ENCODE peak calls at places on chromosomes 11 and 22, in four cellular contexts. B, F, I and O are unnamed samples.

GRCh38 chr11:10379871-10380568 is 75.0 kb upstream of the AMPD3 start:
- DNase-seq in I (no peak), B (no peak), F (no peak), O (no peak)

GRCh38 chr11:84890706-84891105 is 736.4 kb downstream of the DLG2 start:
- DNase-seq in B (no peak), I (no peak), F (no peak), O (no peak)

GRCh38 chr11:15073361-15074205 is at the start of gene CALCB:
- DNase-seq in I (no peak), F (peak), B (no peak), O (peak)

GRCh38 chr11:27722117-27722844 is 22.0 kb upstream of the BDNF start:
- DNase-seq in F (peak), I (no peak), B (no peak), O (peak)

GRCh38 chr11:61954106-61955030 is 4.2 kb downstream of the BEST1 start:
- DNase-seq in F (no peak), I (no peak), B (peak), O (no peak)

GRCh38 chr11:68314203-68314885 is 2.0 kb downstream of the LRP5 start:
- DNase-seq in I (no peak), B (no peak), F (peak), O (no peak)

GRCh38 chr11:84524422-84525051 is 1102.6 kb downstream of the DLG2 start:
- DNase-seq in I (no peak), F (peak), B (no peak), O (no peak)

GRCh38 chr22:45769569-45770210 is 98.1 kb downstream of the ATXN10 start:
- DNase-seq in I (no peak), F (no peak), B (no peak), O (no peak)

GRCh38 chr22:44618400-44618799 is 83.6 kb upstream of the PRR5 start:
- DNase-seq in B (no peak), F (peak), I (no peak), O (no peak)

GRCh38 chr11:35711173-35711910 is 48.8 kb downstream of the TRIM44 start:
- DNase-seq in B (no peak), I (no peak), F (no peak), O (no peak)

GRCh38 chr11:71577469-71578004 is 5.1 kb downstream of the KRTAP5-11 start:
- DNase-seq in I (no peak), B (no peak), F (no peak), O (no peak)

GRCh38 chr22:36763576-36763975 is 12.3 kb downstream of the IFT27 start:
- DNase-seq in B (no peak), F (no peak), I (no peak), O (no peak)

GRCh38 chr11:65558002-65558784 is at the start of gene LTBP3:
- DNase-seq in I (no peak), F (peak), B (peak), O (peak)

GRCh38 chr11:57251037-57251436 is 14.0 kb upstream of the APLNR start:
- DNase-seq in F (no peak), I (no peak), B (no peak), O (no peak)

GRCh38 chr11:118834428-118835028 is 43.6 kb upstream of the DDX6 start:
- DNase-seq in F (no peak), B (no peak), I (no peak), O (no peak)

GRCh38 chr11:1346669-1347390 is 37.4 kb upstream of the TOLLIP start:
- DNase-seq in B (no peak), I (no peak), F (peak), O (no peak)

GRCh38 chr22:46528121-46528610 is 9.3 kb downstream of the CELSR1 start:
- DNase-seq in F (no peak), B (peak), I (no peak), O (no peak)

DNA sequence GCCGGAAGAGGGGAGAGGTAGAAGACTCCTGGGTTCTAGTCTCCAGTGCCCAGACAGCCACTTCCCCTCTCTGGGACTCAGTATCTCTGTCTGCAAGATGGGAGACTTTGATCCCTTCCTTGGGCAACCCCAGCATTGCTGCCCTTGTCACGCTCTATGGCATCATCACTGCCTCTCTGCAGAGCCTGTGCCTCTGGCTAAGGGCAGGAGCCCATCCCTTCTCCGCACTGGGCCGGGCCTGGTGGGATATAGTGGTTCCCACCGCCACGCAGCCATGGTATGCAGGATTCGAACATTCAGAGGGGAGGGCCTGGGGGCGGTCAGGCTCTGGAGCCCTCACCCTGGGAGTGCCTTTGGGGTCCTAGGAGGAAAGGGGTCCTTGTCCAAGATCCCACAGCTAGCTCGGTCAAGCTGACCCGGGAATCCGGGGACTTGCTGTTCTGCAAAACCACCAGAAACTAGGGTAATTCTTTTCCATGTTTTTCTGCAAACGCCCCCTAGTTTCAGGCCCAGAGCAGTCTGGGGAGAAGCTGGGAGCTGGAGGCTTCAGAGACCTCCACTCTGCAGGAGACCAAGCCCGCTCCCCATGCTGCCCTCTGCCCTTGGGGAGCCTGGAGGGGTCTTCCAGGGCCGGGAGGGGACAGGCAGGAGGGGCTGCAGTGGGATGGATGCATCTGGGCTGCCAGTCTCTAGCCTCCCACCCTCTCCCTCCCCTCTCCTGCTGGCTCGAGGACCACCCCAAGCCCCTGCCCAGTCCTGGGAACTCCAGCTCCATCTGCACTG is 24.4 kb upstream of the CBX7 start:
- DNase-seq in F (no peak), B (no peak), I (no peak), O (no peak)
- TF ChIP-seq CTCF in F (no peak), B (no peak), I (no peak), O (no peak)

GRCh38 chr11:130390071-130390758 is 38.2 kb downstream of the ADAMTS8 start:
- DNase-seq in F (no peak), B (peak), I (no peak), O (no peak)
- TF ChIP-seq MAX in F (no peak), B (no peak), I (no peak), O (no peak)

GRCh38 chr11:6124245-6124644 is 16.8 kb downstream of the OR56B4 start:
- DNase-seq in I (no peak), F (no peak), B (no peak), O (no peak)

GRCh38 chr11:6129634-6130033 is 22.1 kb downstream of the OR56B4 start:
- DNase-seq in I (no peak), F (no peak), B (no peak), O (no peak)

GRCh38 chr11:6132431-6132830 is 24.9 kb downstream of the OR56B4 start:
- DNase-seq in I (no peak), F (no peak), B (no peak), O (no peak)

GRCh38 chr11:6127881-6128280 is 20.4 kb downstream of the OR56B4 start:
- DNase-seq in B (no peak), I (no peak), F (no peak), O (no peak)

DNA sequence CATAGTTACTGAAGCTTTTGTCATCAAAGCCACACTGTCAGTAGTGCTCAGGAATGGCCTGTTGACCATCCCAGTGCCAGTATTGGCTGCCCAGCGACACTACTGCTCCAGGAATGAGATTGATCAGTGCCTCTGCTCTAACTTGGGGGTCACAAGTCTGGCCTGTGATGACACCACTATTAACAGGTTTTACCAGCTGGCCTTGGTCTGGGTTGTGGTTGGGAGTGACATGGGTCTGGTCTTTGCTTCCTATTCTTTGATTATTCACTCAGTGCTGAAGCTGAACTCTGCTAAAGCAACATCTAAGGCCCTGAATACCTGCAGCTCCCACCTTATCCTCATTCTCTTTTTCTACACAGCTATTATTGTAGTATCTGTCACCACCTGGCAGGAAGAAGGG is 21.5 kb downstream of the OR56B4 start:
- DNase-seq in B (no peak), F (no peak), I (no peak), O (no peak)
- TF ChIP-seq TEAD4 in B (no peak), F (no peak), I (no peak), O (no peak)

GRCh38 chr11:103108933-103109817 is at the start of gene DYNC2H1:
- DNase-seq in F (peak), I (peak), B (peak), O (peak)
- TF ChIP-seq CTCF in F (peak), I (peak), B (peak), O (no peak)

DNA sequence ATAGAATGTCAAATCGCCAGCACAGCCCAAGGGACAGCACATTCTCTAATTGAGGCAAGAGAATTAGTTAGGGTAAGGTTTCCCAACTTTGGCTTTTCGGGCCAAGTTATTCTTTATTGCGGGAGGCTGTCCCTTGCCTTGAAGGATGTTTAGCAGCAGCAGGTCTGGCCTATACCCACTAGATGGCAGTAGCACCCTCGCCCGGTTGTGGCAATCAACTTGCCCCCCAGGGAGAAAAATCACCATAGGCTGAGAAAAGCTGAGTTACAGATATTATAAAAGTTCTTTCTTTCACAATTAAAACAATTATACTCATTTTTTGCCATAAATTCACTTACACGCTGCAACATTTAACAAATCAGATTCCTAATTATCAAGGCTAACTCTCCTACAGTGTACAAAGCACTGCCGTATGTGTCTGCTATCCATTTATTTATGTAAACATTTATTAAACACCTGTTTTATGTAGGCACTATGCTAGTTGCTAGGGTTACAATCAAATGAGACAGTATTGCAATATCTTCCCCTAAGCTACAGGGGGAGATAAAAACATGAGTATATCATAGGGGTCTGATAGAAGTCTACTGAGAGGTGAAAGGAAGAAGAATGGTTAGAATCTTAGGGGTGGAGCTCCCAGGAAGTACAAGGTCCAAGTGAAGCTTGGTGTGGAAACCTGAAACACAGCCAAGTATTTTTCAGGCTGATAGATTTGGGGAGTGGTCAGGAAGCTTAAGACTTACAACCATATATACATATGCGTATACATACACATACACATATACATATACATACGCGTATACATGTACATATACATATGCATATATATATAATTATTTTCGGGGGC is 452.3 kb downstream of the RAB38 start:
- DNase-seq in B (peak), F (peak), I (no peak), O (peak)
- TF ChIP-seq MAX in B (no peak), F (no peak), I (no peak), O (no peak)